ENCODE peak calls at places on chromosomes 16 and 17, in four cellular contexts. One of them, this sample, is unnamed.

GRCh38 chr16:68369697-68370096 is 58.9 kb downstream of the PRMT7 start:
- DNase-seq in GM13977: peak
- DNase-seq in NCI-H1436: no peak
- DNase-seq in PC-3: no peak
- DNase-seq in this sample: no peak

GRCh38 chr16:3282747-3283524 is at the start of gene ZNF263:
- DNase-seq in GM13977: peak
- DNase-seq in NCI-H1436: peak
- DNase-seq in PC-3: peak
- DNase-seq in this sample: peak

GRCh38 chr17:33328129-33328528 is 35.0 kb upstream of the ASIC2 start:
- DNase-seq in GM13977: no peak
- DNase-seq in NCI-H1436: no peak
- DNase-seq in PC-3: peak
- DNase-seq in this sample: no peak

GRCh38 chr17:44014133-44014436 is 678 bp downstream of the TMEM101 start:
- DNase-seq in GM13977: peak
- DNase-seq in NCI-H1436: no peak
- DNase-seq in PC-3: no peak
- DNase-seq in this sample: no peak

GRCh38 chr17:63382826-63383225 is 63.3 kb downstream of the CYB561 start:
- DNase-seq in GM13977: no peak
- DNase-seq in NCI-H1436: no peak
- DNase-seq in PC-3: peak
- DNase-seq in this sample: no peak

GRCh38 chr17:956905-957304 is 22.7 kb downstream of the NXN start:
- DNase-seq in GM13977: no peak
- DNase-seq in NCI-H1436: no peak
- DNase-seq in PC-3: peak
- DNase-seq in this sample: no peak

GRCh38 chr16:51337662-51338061 is 186.6 kb upstream of the SALL1 start:
- DNase-seq in GM13977: no peak
- DNase-seq in NCI-H1436: no peak
- DNase-seq in PC-3: no peak
- DNase-seq in this sample: no peak

GRCh38 chr16:58040945-58041627 is 15.5 kb downstream of the MMP15 start:
- DNase-seq in GM13977: peak
- DNase-seq in NCI-H1436: no peak
- DNase-seq in PC-3: no peak
- DNase-seq in this sample: no peak

GRCh38 chr16:72990003-72990521 is 57.9 kb downstream of the ZFHX3 start:
- DNase-seq in GM13977: peak
- DNase-seq in NCI-H1436: no peak
- DNase-seq in PC-3: peak
- DNase-seq in this sample: no peak

GRCh38 chr17:81277938-81278693 is 17.0 kb downstream of the SLC38A10 start:
- DNase-seq in GM13977: no peak
- DNase-seq in NCI-H1436: no peak
- DNase-seq in PC-3: no peak
- DNase-seq in this sample: no peak

GRCh38 chr16:49493836-49494235 is 120.2 kb downstream of the C16orf78 start:
- DNase-seq in GM13977: no peak
- DNase-seq in NCI-H1436: no peak
- DNase-seq in PC-3: no peak
- DNase-seq in this sample: no peak

GRCh38 chr16:15915555-15916081 is 27.2 kb upstream of the CEP20 start:
- DNase-seq in GM13977: no peak
- DNase-seq in NCI-H1436: no peak
- DNase-seq in PC-3: no peak
- DNase-seq in this sample: no peak

GRCh38 chr16:31696968-31697743 is 169.5 kb downstream of the AHSP start:
- DNase-seq in GM13977: no peak
- DNase-seq in NCI-H1436: peak
- DNase-seq in PC-3: peak
- DNase-seq in this sample: no peak

GRCh38 chr17:8451937-8452614 is 16.4 kb downstream of the NDEL1 start:
- DNase-seq in GM13977: no peak
- DNase-seq in NCI-H1436: no peak
- DNase-seq in PC-3: no peak
- DNase-seq in this sample: no peak

GRCh38 chr16:30066882-30067583 is 1.5 kb downstream of the ALDOA start:
- DNase-seq in GM13977: no peak
- DNase-seq in NCI-H1436: no peak
- DNase-seq in PC-3: no peak
- DNase-seq in this sample: no peak

GRCh38 chr17:39639566-39640458 is 2.9 kb downstream of the STARD3 start:
- DNase-seq in GM13977: no peak
- DNase-seq in NCI-H1436: no peak
- DNase-seq in PC-3: no peak
- DNase-seq in this sample: no peak

GRCh38 chr16:48184681-48185080 is 28.9 kb upstream of the ABCC12 start:
- DNase-seq in GM13977: no peak
- DNase-seq in NCI-H1436: no peak
- DNase-seq in PC-3: no peak
- DNase-seq in this sample: no peak

GRCh38 chr17:65888649-65889048 is 303.3 kb downstream of the CEP112 start:
- DNase-seq in GM13977: no peak
- DNase-seq in NCI-H1436: no peak
- DNase-seq in PC-3: no peak
- DNase-seq in this sample: no peak

GRCh38 chr16:77777745-77778144 is 10.6 kb upstream of the VAT1L start:
- DNase-seq in GM13977: no peak
- DNase-seq in NCI-H1436: no peak
- DNase-seq in PC-3: no peak
- DNase-seq in this sample: no peak

GRCh38 chr17:55576237-55576998 is 65.2 kb upstream of the SMIM36 start:
- DNase-seq in GM13977: no peak
- DNase-seq in NCI-H1436: no peak
- DNase-seq in PC-3: peak
- DNase-seq in this sample: no peak

GRCh38 chr17:41728056-41728455 is 6.4 kb downstream of the HAP1 start:
- DNase-seq in GM13977: no peak
- DNase-seq in NCI-H1436: peak
- DNase-seq in PC-3: no peak
- DNase-seq in this sample: no peak

GRCh38 chr16:71917900-71918299 is 22.6 kb downstream of the IST1 start:
- DNase-seq in GM13977: no peak
- DNase-seq in NCI-H1436: no peak
- DNase-seq in PC-3: no peak
- DNase-seq in this sample: no peak

GRCh38 chr17:74520790-74521480 is 10.3 kb downstream of the CD300LB start:
- DNase-seq in GM13977: peak
- DNase-seq in NCI-H1436: no peak
- DNase-seq in PC-3: peak
- DNase-seq in this sample: no peak

GRCh38 chr17:76264425-76264754 is 758 bp upstream of the UBALD2 start:
- DNase-seq in GM13977: no peak
- DNase-seq in NCI-H1436: no peak
- DNase-seq in PC-3: no peak
- DNase-seq in this sample: no peak

This sample was measured in T-helper 9 cell.